ENCODE peak calls at places on chromosomes 13 and 19, in seven cellular contexts. V is tibial nerve, T is HepG2, P is uterus, E is body of pancreas, M is GM12878, R is heart left ventricle. H is an unnamed sample.
A peak's percentile ranks its signal among the peaks of the same experiment; 100 is the strongest.

GRCh38 chr13:73075546-73075945 is 16.7 kb downstream of the KLF5 start:
- DNase-seq in V (no peak), T (no peak), P (no peak), E (no peak), M (no peak), R (no peak), H (no peak)

GRCh38 chr13:98664510-98664909 is 87.6 kb upstream of the STK24 start:
- DNase-seq in V (no peak), T (no peak), P (no peak), E (no peak), M (no peak), R (no peak), H (no peak)

GRCh38 chr13:34678154-34678553 is 263.9 kb upstream of the NBEA start:
- DNase-seq in V (no peak), T (peak; percentile 81), P (no peak), E (no peak), M (no peak), R (no peak), H (no peak)

GRCh38 chr13:76644906-76645305 is 241.3 kb downstream of the KCTD12 start:
- DNase-seq in V (no peak), T (no peak), P (peak; percentile 51), E (no peak), M (no peak), R (no peak), H (no peak)

GRCh38 chr13:45784755-45785675 is 66.5 kb downstream of the SIAH3 start:
- DNase-seq in V (no peak), T (no peak), P (no peak), E (no peak), M (no peak), R (no peak), H (no peak)

GRCh38 chr19:36114763-36115452 is at the start of gene POLR2I:
- DNase-seq in V (peak; percentile 99), T (peak; percentile 99), P (peak; percentile 100), E (peak; percentile 98), M (peak; percentile 97), R (peak; percentile 100), H (peak; percentile 99)

GRCh38 chr19:9865732-9866627 is 30.9 kb downstream of the PIN1 start:
- DNase-seq in V (no peak), T (no peak), P (no peak), E (no peak), M (no peak), R (no peak), H (no peak)

GRCh38 chr13:36332986-36333385 is 13.2 kb downstream of the SPART start:
- DNase-seq in V (no peak), T (no peak), P (no peak), E (no peak), M (no peak), R (no peak), H (no peak)

GRCh38 chr13:33193428-33193974 is 92.1 kb downstream of the STARD13 start:
- DNase-seq in V (no peak), T (no peak), P (no peak), E (no peak), M (no peak), R (no peak), H (no peak)

GRCh38 chr13:109389892-109390345 is 396.5 kb downstream of the IRS2 start:
- DNase-seq in V (no peak), T (no peak), P (no peak), E (no peak), M (no peak), R (no peak), H (no peak)

GRCh38 chr19:50422397-50423278 is 3.9 kb downstream of the SPIB start:
- DNase-seq in V (no peak), T (no peak), P (no peak), E (no peak), M (no peak), R (no peak), H (no peak)

GRCh38 chr19:18999896-19000620 is 33.3 kb downstream of the SUGP2 start:
- DNase-seq in V (no peak), T (no peak), P (no peak), E (no peak), M (no peak), R (no peak), H (no peak)

DNA sequence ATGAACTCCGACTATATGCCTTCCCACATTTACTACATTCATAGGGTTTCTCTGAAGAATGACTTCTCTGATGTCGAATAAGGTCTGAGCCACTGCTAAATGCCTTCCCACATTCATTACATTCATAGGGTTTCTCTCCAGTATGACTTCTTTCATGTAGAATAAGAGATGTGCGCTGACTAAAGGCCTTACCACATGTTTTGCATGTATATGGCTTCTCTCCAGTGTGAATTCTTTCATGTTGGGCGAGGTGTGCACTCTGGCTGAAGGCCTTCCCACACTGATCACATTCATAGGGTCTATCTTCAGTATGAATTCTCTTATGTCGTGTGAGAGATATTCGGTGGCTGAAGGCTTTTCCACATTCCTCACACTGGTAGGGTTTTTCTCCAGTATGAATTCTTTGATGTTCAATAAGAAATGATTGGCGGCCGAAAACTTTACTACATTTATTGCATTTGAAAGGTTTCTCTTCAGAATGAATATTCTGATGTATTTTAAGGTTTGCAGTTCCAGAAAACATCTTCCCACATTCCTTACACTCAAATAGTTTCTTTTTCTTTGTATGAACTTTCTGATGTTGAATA is 35.8 kb downstream of the ZNF667 start:
- DNase-seq in V (no peak), T (no peak), P (no peak), E (no peak), M (no peak), R (no peak), H (no peak)
- H3K4me3 ChIP-seq in V (no peak overlapping the region), T (no peak overlapping the region), P (no peak overlapping the region), E (no peak overlapping the region), M (no peak overlapping the region), R (no peak overlapping the region), H (no peak overlapping the region)

GRCh38 chr19:30073152-30074000 is 131.3 kb downstream of the URI1 start:
- DNase-seq in V (no peak), T (no peak), P (no peak), E (no peak), M (no peak), R (peak; percentile 41), H (peak; percentile 2)
- TF ChIP-seq POLR2A in V (no peak), T (no peak), P (no peak), E (no peak), M (no peak), R (no peak), H (no peak)

GRCh38 chr19:55855160-55855559 is 18.8 kb downstream of the NLRP4 start:
- DNase-seq in V (no peak), T (no peak), P (no peak), E (no peak), M (peak; percentile 27), R (no peak), H (no peak)

GRCh38 chr19:55857149-55857548 is 20.8 kb downstream of the NLRP4 start:
- DNase-seq in V (no peak), T (no peak), P (no peak), E (no peak), M (peak; percentile 70), R (no peak), H (no peak)

GRCh38 chr19:55857974-55858373 is 21.6 kb downstream of the NLRP4 start:
- DNase-seq in V (no peak), T (no peak), P (no peak), E (no peak), M (no peak), R (no peak), H (no peak)

DNA sequence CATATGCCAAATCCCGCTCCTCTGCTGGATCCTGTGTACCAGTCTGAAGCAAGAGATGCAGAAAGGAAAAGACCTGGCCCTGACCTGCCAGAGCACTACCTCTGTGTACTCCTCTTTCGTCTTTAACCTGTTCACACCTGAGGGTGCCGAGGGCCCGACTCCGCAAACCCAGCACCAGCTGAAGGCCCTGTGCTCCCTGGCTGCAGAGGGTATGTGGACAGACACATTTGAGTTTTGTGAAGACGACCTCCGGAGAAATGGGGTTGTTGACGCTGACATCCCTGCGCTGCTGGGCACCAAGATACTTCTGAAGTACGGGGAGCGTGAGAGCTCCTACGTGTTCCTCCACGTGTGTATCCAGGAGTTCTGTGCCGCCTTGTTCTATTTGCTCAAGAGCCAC is 22.1 kb downstream of the NLRP4 start:
- DNase-seq in V (no peak), T (no peak), P (no peak), E (no peak), M (no peak), R (no peak), H (no peak)
- H3K27me3 ChIP-seq in V (no peaks in the 10 kb centered on the region), T (peaks cover 4% of the 10 kb centered on the region), P (no peaks in the 10 kb centered on the region), E (no peaks in the 10 kb centered on the region), M (no peaks in the 10 kb centered on the region), R (no peaks in the 10 kb centered on the region), H (no peaks in the 10 kb centered on the region)

GRCh38 chr19:45881909-45882528 is 3.9 kb downstream of the IRF2BP1 start:
- DNase-seq in V (no peak), T (peak; percentile 84), P (no peak), E (peak; percentile 81), M (no peak), R (no peak), H (peak; percentile 57)

GRCh38 chr19:45884682-45885555 is 1.0 kb downstream of the IRF2BP1 start:
- DNase-seq in V (no peak), T (no peak), P (no peak), E (no peak), M (no peak), R (peak; percentile 36), H (no peak)

GRCh38 chr19:45883881-45884681 is 1.9 kb downstream of the IRF2BP1 start:
- DNase-seq in V (no peak), T (no peak), P (no peak), E (peak; percentile 44), M (no peak), R (peak; percentile 36), H (no peak)

GRCh38 chr19:45882652-45883585 is 3.0 kb downstream of the IRF2BP1 start:
- DNase-seq in V (peak; percentile 54), T (peak; percentile 93), P (peak; percentile 71), E (peak; percentile 97), M (peak; percentile 70), R (peak; percentile 77), H (peak; percentile 93)

DNA sequence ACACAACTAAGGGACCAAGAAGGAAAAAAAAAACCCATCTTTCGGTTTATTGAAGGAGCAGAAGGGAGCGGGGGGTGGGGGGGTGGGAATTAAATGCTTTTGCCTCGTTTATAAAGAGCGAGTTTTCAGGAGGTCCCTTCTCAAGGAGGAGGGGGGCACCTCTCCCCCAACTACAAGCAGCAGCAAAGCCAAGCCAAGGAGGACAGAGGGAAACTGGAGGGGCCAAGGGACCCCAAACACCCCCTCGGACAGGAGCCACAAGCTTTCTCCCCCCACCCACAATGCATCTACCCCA is 2.4 kb downstream of the IRF2BP1 start:
- DNase-seq in V (no peak), T (no peak), P (no peak), E (no peak), M (no peak), R (no peak), H (no peak)
- H3K4me3 ChIP-seq in V (no peak overlapping the region), T (peak overlapping the region; percentile 24), P (no peak overlapping the region), E (no peak overlapping the region), M (peak overlapping the region; percentile 49), R (no peak overlapping the region), H (peak overlapping the region; percentile 66)

GRCh38 chr19:16258440-16258903 is 60.8 kb downstream of the AP1M1 start:
- DNase-seq in V (peak; percentile 37), T (no peak), P (peak; percentile 75), E (no peak), M (no peak), R (peak; percentile 87), H (peak; percentile 44)
- TF ChIP-seq POLR2A in V (peak; percentile 41), T (no peak), P (peak; percentile 52), E (peak; percentile 61), M (no peak), R (peak; percentile 92), H (peak; percentile 39)

DNA sequence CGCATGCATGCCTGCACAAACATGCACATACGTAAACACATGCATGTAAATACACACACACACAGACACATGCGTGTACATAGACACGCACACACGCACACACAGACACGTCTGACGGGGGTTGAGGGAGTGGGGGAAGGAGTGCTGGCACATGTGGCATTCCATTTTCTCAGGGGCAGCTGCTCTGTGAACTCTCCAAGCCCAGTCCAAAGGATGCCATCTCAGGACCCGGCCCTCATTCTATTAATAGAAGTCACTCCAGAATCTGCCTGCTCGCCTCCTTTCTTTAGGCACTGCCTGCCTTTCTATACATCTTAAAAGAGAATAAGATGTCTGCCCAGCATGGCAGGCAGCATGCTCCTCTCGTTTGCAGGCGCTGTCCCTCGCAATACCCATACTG is 5.3 kb downstream of the ARHGEF7 start:
- DNase-seq in V (no peak), T (no peak), P (no peak), E (no peak), M (no peak), R (no peak), H (no peak)
- H3K27me3 ChIP-seq in V (no peaks in the 10 kb centered on the region), T (peaks cover 7% of the 10 kb centered on the region), P (no peaks in the 10 kb centered on the region), E (no peaks in the 10 kb centered on the region), M (peaks cover 10% of the 10 kb centered on the region), R (peaks cover 9% of the 10 kb centered on the region), H (peaks cover 44% of the 10 kb centered on the region)